ENCODE peak calls at places on chromosomes 4 and X, in nine cellular contexts. T is cardiac fibroblast, N is psoas muscle, I is HCT116, J is HFFc6, F is AG04450, H is mammary epithelial cell, A is activated B cell treated with CpG ODN at 0.5 μM for 24 hours, L is H9. Z is an unnamed sample.

GRCh38 chr4:144906181-144906895 is 191.7 kb downstream of the ANAPC10 start:
- DNase-seq in T (peak), N (no peak), I (no peak), J (no peak), F (no peak), H (peak), A (no peak), L (no peak), Z (no peak)

GRCh38 chr4:168221298-168221697 is 97.3 kb downstream of the DDX60 start:
- DNase-seq in T (peak), N (no peak), I (no peak), J (peak), F (peak), H (peak), A (no peak), L (no peak), Z (no peak)

GRCh38 chr4:135243960-135244561 is 1042.5 kb upstream of the PABPC4L start:
- DNase-seq in T (no peak), N (no peak), I (no peak), J (peak), F (peak), H (no peak), A (no peak), L (no peak), Z (no peak)

GRCh38 chr4:143402776-143403550 is 66.3 kb downstream of the GAB1 start:
- DNase-seq in T (no peak), N (no peak), I (no peak), J (peak), F (no peak), H (no peak), A (no peak), L (no peak), Z (no peak)

GRCh38 chr4:157558016-157558415 is 337.5 kb downstream of the GRIA2 start:
- DNase-seq in T (no peak), N (no peak), I (no peak), J (no peak), F (no peak), H (no peak), A (no peak), L (no peak), Z (no peak)

GRCh38 chr4:26028793-26029511 is 114.9 kb downstream of the SMIM20 start:
- DNase-seq in T (peak), N (peak), I (no peak), J (no peak), F (peak), H (no peak), A (peak), L (peak), Z (peak)

GRCh38 chr4:42655921-42656735 is 777 bp downstream of the ATP8A1 start:
- DNase-seq in T (no peak), N (peak), I (no peak), J (no peak), F (no peak), H (no peak), A (peak), L (peak), Z (peak)

GRCh38 chrX:50609796-50610195 is 139.2 kb upstream of the DGKK start:
- DNase-seq in T (peak), N (no peak), I (no peak), J (no peak), F (peak), H (peak), A (no peak), L (no peak), Z (no peak)

GRCh38 chr4:105620640-105621323 is 68.4 kb downstream of the ARHGEF38 start:
- DNase-seq in T (peak), N (peak), I (peak), J (peak), F (no peak), H (peak), A (no peak), L (no peak), Z (no peak)

GRCh38 chr4:119559044-119559647 is 69.5 kb downstream of the PDE5A start:
- DNase-seq in T (peak), N (no peak), I (peak), J (peak), F (no peak), H (peak), A (no peak), L (no peak), Z (no peak)

GRCh38 chrX:20063716-20064351 is 52.9 kb downstream of the MAP7D2 start:
- DNase-seq in T (peak), N (no peak), I (no peak), J (no peak), F (no peak), H (peak), A (no peak), L (no peak), Z (no peak)

GRCh38 chr4:29423836-29424721 is 1296.1 kb upstream of the PCDH7 start:
- DNase-seq in T (peak), N (no peak), I (peak), J (peak), F (peak), H (peak), A (no peak), L (no peak), Z (no peak)

DNA sequence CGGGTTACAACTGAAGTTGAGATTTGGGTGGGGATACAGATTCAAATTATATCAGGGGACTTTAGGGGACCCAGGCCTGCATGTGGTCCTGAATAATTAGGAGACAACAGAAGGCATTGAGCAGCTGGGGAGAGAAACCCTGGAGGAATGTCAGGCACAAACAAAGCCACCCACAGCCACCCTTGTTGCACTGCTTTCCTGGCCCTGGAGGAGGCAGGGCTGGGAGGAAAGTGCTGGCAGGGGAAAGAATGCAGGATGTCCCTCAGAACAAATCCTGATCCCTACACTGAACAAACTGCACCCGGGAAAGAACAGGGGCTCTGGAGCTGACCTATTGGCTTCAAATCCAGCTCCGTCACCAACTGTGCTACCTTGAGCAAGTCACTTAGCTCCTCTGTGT is 214.1 kb upstream of the ATP6AP2 start:
- DNase-seq in T (no peak), N (no peak), I (no peak), J (no peak), F (no peak), H (no peak), A (no peak), L (peak), Z (no peak)
- TF ChIP-seq CTCF in T (no peak), N (no peak), I (no peak), J (no peak), F (no peak), H (no peak), A (no peak), L (peak), Z (no peak)

GRCh38 chr4:185036842-185037241 is 18.6 kb downstream of the HELT start:
- DNase-seq in T (no peak), N (no peak), I (no peak), J (no peak), F (no peak), H (no peak), A (no peak), L (no peak), Z (no peak)
- TF ChIP-seq CTCF in T (no peak), N (no peak), I (no peak), J (no peak), F (no peak), H (no peak), A (no peak), L (peak), Z (no peak)

DNA sequence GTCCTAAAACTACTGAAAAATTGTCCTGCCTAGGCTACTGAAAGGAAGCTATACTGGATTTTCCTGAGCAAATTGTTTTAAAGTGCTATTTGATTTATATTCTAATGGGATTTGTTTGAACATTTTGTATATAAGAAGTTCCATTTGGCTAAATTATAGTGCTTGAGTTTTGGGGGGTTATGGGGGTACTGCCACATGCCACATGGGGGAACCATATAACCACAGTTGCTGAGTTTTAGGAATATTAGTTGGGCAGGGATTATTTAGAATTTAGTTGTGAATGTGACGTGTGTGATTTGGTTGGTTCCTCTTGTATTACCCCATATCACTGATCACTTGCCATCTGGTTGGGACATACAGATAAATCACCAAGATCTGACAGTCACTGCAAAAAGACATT is 224.5 kb upstream of the TAPT1 start:
- DNase-seq in T (peak), N (no peak), I (no peak), J (no peak), F (no peak), H (no peak), A (no peak), L (no peak), Z (no peak)
- TF ChIP-seq CTCF in T (peak), N (peak), I (no peak), J (peak), F (peak), H (no peak), A (no peak), L (peak), Z (no peak)

GRCh38 chr4:67549123-67549522 is 3.8 kb upstream of the CENPC start:
- DNase-seq in T (peak), N (no peak), I (no peak), J (no peak), F (no peak), H (peak), A (no peak), L (no peak), Z (no peak)
- TF ChIP-seq CTCF in T (peak), N (no peak), I (peak), J (peak), F (no peak), H (peak), A (peak), L (peak), Z (no peak)